ENCODE peak calls at places on chromosomes 13 and 19, in four cellular contexts. I is GM23338, Q is IMR-90, E is aorta. B is an unnamed sample.

GRCh38 chr13:94112227-94112626 is 367.3 kb downstream of the DCT start:
- DNase-seq in E (peak; percentile 42), I (no peak), Q (peak; percentile 98), B (no peak)

GRCh38 chr19:3163943-3164342 is 14.6 kb upstream of the S1PR4 start:
- DNase-seq in Q (no peak), E (no peak), I (no peak), B (no peak)

GRCh38 chr13:73321039-73321438 is 262.2 kb downstream of the KLF5 start:
- DNase-seq in Q (no peak), I (no peak), E (no peak), B (no peak)

GRCh38 chr13:110876592-110876991 is 38.3 kb downstream of the ANKRD10 start:
- DNase-seq in E (no peak), I (peak; percentile 88), Q (no peak), B (no peak)

GRCh38 chr13:30224732-30225131 is 82.6 kb downstream of the KATNAL1 start:
- DNase-seq in I (no peak), Q (peak; percentile 30), E (no peak), B (no peak)

GRCh38 chr19:55452381-55453325 is 8.8 kb downstream of the ISOC2 start:
- DNase-seq in Q (peak; percentile 79), E (no peak), I (peak; percentile 95), B (peak; percentile 98)

GRCh38 chr13:32164622-32165268 is 133.2 kb downstream of the FRY start:
- DNase-seq in E (no peak), I (peak; percentile 95), Q (peak; percentile 66), B (peak; percentile 46)

GRCh38 chr19:14383898-14384669 is 2.8 kb downstream of the ADGRE5 start:
- DNase-seq in I (no peak), Q (peak; percentile 55), E (peak; percentile 73), B (no peak)

GRCh38 chr13:31134055-31134711 is 27.5 kb downstream of the HSPH1 start:
- DNase-seq in I (no peak), E (no peak), Q (no peak), B (no peak)

GRCh38 chr13:73984949-73985691 is 149.1 kb downstream of the KLF12 start:
- DNase-seq in Q (no peak), E (no peak), I (peak; percentile 37), B (no peak)

GRCh38 chr13:74450976-74451375 is 316.8 kb upstream of the KLF12 start:
- DNase-seq in Q (no peak), I (no peak), E (no peak), B (no peak)

GRCh38 chr19:52331757-52332156 is 4.3 kb upstream of the ZNF610 start:
- DNase-seq in E (no peak), Q (no peak), I (no peak), B (no peak)

GRCh38 chr13:37173214-37173613 is 67.8 kb upstream of the CSNK1A1L start:
- DNase-seq in E (no peak), Q (peak; percentile 89), I (peak; percentile 28), B (no peak)

GRCh38 chr13:97934590-97934989 is 18.9 kb upstream of the IPO5 start:
- DNase-seq in I (peak; percentile 12), E (no peak), Q (no peak), B (no peak)

GRCh38 chr19:42032428-42032827 is 37.6 kb downstream of the GRIK5 start:
- DNase-seq in E (no peak), Q (no peak), I (peak; percentile 87), B (no peak)

GRCh38 chr13:42633495-42633894 is 59.5 kb downstream of the TNFSF11 start:
- DNase-seq in I (no peak), E (no peak), Q (peak; percentile 6), B (no peak)

GRCh38 chr19:19110410-19111137 is 27.7 kb downstream of the TMEM161A start:
- DNase-seq in I (peak; percentile 87), Q (no peak), E (no peak), B (peak; percentile 89)

DNA sequence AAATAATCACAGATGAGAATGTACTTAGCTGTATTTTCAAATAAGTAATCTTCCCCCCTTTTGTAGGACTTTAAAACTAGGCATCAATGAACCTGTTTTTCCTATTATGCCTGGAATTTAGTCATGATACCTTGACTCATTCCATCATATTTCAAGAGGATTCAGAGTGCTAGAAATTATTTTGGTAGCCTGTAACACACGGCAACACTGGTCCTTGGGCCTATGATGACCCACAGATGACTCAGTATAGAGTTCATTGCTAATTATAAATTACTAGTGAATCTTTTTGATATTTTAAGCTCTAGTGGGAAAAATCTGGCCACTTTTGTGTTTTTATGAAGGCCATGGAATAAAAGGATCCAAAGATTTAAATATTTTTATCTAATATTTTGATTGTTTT is 26.0 kb upstream of the GARRE1 start:
- DNase-seq in E (no peak), I (no peak), Q (peak; percentile 45), B (no peak)
- H3K4me1 ChIP-seq in E (no peaks in the 10 kb centered on the region), I (peaks cover 26% of the 10 kb centered on the region), Q (peaks cover 22% of the 10 kb centered on the region), B (peaks cover 23% of the 10 kb centered on the region)

DNA sequence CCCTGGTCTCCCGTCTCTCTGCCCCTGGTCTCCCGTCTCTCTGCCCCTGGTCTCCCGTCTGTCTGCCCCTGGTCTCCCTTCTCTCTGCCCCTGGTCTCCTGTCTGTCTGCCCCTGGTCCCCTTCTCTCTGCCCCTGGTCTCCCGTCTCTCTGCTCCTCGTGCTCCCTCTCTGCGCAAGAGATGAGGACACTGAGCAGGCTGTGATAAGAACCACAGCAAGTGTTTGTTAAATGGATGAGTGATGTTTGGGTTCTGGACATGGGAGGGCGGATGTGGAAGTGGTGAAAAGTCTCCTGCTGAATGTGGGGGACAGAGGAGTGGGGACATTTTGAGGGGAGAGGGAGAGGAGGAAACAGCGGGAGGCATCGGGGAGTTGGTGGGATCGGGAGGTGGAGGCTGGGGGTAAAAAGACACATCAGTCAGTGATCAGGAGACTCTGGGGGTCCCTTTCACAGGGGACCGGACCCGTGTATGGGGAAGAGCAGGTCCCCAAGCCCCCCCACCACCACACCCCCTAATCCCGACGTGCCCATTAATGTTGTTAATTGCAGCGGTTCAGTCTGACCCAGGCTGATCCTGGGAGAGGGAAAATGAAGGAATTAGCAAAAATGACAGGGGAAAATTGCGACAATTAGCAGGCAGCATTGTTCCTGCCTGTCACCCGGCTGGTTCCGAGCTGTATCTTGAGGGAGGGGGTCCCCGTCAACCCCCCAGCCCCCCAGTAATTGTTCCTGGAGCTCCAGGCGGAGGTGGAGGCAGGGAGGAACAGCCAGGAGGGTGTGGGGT is 8.1 kb downstream of the NPAS1 start:
- DNase-seq in Q (no peak), I (no peak), E (no peak), B (peak; percentile 37)
- H3K4me1 ChIP-seq in Q (peaks cover 1% of the 10 kb centered on the region), I (peaks cover 20% of the 10 kb centered on the region), E (no peaks in the 10 kb centered on the region), B (peaks cover 8% of the 10 kb centered on the region)

DNA sequence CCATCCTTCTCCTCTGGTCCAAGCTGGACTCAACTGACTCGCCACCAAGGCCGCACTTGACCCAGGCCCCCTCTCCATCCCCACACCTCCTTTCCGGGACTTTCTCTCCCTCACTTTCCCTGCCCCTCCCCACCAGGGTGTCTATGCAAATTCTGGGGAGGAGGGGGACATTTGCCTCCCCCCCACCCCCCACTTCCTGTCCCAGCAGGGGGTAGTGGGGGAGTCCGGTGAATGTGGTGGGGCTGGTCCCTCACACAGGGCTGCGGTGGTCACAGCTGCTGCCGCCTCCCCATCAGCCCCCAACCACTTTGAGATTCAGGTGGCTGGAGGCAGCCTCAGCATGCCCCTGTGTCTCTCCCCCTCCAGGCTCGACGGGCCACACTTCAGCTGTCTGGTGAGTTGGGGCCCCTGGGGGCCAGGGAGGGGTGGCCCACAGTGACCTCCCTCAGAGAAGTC is 870 bp downstream of the SPIB start:
- DNase-seq in I (peak; percentile 81), Q (no peak), E (no peak), B (no peak)
- H3K4me1 ChIP-seq in I (peaks cover 14% of the 10 kb centered on the region), Q (no peaks in the 10 kb centered on the region), E (no peaks in the 10 kb centered on the region), B (no peaks in the 10 kb centered on the region)

DNA sequence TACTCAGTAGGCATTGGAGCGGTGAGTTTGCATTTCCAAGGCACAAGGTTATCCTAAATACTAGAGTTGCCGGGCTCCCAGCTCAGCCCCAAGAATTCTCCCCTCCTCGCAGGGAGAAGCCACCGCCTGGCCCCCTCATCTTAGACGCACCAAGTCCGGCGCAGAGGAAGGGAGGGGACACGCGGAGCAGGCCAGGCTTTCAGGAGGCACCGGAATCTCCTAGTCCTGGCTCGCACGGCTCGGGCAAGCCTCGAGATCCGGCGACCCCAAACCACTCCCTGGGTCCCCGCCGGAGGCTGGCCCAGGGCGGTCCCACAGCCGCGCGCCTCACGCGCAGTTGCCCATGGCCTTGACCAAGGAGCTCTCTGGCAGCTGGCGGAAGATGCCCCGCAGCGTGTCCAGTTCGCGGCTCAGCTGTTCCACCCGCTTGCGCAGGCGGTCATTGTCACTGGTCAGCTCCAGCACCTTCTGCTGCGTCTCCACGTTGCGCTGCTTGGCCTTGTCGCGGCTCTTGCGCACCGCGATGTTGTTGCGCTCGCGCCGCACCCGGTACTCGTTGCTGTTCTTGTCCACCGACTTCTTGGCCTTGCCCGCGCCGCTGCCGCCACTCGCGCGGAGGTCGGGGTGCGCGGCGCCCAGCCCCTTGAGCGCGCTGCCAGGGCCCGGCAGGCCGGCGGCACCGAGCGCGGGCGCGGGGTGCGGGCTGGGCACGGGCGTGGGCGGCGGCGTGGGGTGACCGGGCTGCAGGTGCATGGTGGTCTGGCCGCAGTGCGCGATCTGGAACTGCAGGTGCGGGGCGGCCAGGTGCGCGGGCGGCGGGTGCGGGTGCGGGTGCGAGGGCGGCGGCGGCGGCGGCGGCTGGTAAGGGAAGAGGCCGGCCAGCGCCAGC is 1.1 kb downstream of the CEBPA start:
- DNase-seq in Q (no peak), E (no peak), I (peak; percentile 63), B (peak; percentile 63)
- H3K4me1 ChIP-seq in Q (no peaks in the 10 kb centered on the region), E (no peaks in the 10 kb centered on the region), I (peaks cover 14% of the 10 kb centered on the region), B (peaks cover 4% of the 10 kb centered on the region)

GRCh38 chr13:45340422-45341033 is 455 bp downstream of the TPT1 start:
- DNase-seq in I (peak; percentile 93), E (peak; percentile 96), Q (peak; percentile 91), B (peak; percentile 78)

GRCh38 chr13:45341034-45341798 is at the start of gene TPT1:
- DNase-seq in E (peak; percentile 98), Q (peak; percentile 98), I (peak; percentile 98), B (peak; percentile 99)

GRCh38 chr13:45337803-45338202 is 3.2 kb downstream of the TPT1 start:
- DNase-seq in Q (no peak), I (no peak), E (no peak), B (no peak)

GRCh38 chr13:45339399-45339798 is 1.6 kb downstream of the TPT1 start:
- DNase-seq in I (no peak), Q (no peak), E (no peak), B (no peak)

GRCh38 chr13:45339867-45340266 is 1.1 kb downstream of the TPT1 start:
- DNase-seq in Q (no peak), I (no peak), E (no peak), B (no peak)
- H3K4me1 ChIP-seq in Q (peaks cover 4% of the 10 kb centered on the region), I (peaks cover 26% of the 10 kb centered on the region), E (no peaks in the 10 kb centered on the region), B (peaks cover 35% of the 10 kb centered on the region)

GRCh38 chr13:112692586-112692985 is 2.7 kb downstream of the ATP11A start:
- DNase-seq in I (no peak), E (no peak), Q (no peak), B (peak; percentile 63)

GRCh38 chr13:112692104-112692503 is 2.3 kb downstream of the ATP11A start:
- DNase-seq in Q (no peak), I (no peak), E (peak; percentile 4), B (no peak)

GRCh38 chr13:112688560-112689497 is 1.0 kb upstream of the ATP11A start:
- DNase-seq in I (peak; percentile 47), Q (no peak), E (peak; percentile 66), B (no peak)

GRCh38 chr13:112689498-112690241 is at the start of gene ATP11A:
- DNase-seq in E (peak; percentile 96), Q (peak; percentile 91), I (peak; percentile 86), B (peak; percentile 98)

GRCh38 chr13:112690242-112690943 is 555 bp downstream of the ATP11A start:
- DNase-seq in E (peak; percentile 66), I (peak; percentile 64), Q (peak; percentile 44), B (peak; percentile 84)
- H3K4me1 ChIP-seq in E (no peaks in the 10 kb centered on the region), I (peaks cover 35% of the 10 kb centered on the region), Q (peaks cover 14% of the 10 kb centered on the region), B (no peaks in the 10 kb centered on the region)

B was measured in SK-N-SH.